ENCODE peak calls at places on chromosomes 7 and 10, in four cellular contexts. One of them, this sample, is unnamed.

GRCh38 chr10:28853195-28853594 is 175.9 kb downstream of the BAMBI start:
- DNase-seq in epithelial cell of esophagus: no peak
- DNase-seq in mucosa of descending colon: no peak
- DNase-seq in A673: no peak
- DNase-seq in this sample: no peak

GRCh38 chr10:82411416-82411815 is 536.4 kb downstream of the NRG3 start:
- DNase-seq in epithelial cell of esophagus: no peak
- DNase-seq in A673: no peak
- DNase-seq in mucosa of descending colon: no peak
- DNase-seq in this sample: no peak

GRCh38 chr7:101731502-101732084 is 85.8 kb upstream of the CUX1 start:
- DNase-seq in epithelial cell of esophagus: no peak
- DNase-seq in mucosa of descending colon: no peak
- DNase-seq in A673: no peak
- DNase-seq in this sample: no peak

GRCh38 chr7:25093268-25093802 is 31.7 kb downstream of the CYCS start:
- DNase-seq in mucosa of descending colon: peak; percentile 87
- DNase-seq in epithelial cell of esophagus: peak; percentile 78
- DNase-seq in A673: peak; percentile 84
- DNase-seq in this sample: peak; percentile 85

GRCh38 chr10:112663181-112663879 is 216.3 kb downstream of the VTI1A start:
- DNase-seq in mucosa of descending colon: no peak
- DNase-seq in epithelial cell of esophagus: peak; percentile 88
- DNase-seq in A673: no peak
- DNase-seq in this sample: peak; percentile 52

GRCh38 chr7:74560081-74560719 is 97.3 kb upstream of the GTF2I start:
- DNase-seq in A673: no peak
- DNase-seq in mucosa of descending colon: no peak
- DNase-seq in epithelial cell of esophagus: no peak
- DNase-seq in this sample: no peak

GRCh38 chr7:70595741-70596574 is 536.0 kb upstream of the GALNT17 start:
- DNase-seq in epithelial cell of esophagus: peak; percentile 55
- DNase-seq in mucosa of descending colon: peak; percentile 61
- DNase-seq in A673: peak; percentile 10
- DNase-seq in this sample: no peak

GRCh38 chr10:102917314-102917961 is 656 bp upstream of the CNNM2 start:
- DNase-seq in epithelial cell of esophagus: peak; percentile 73
- DNase-seq in A673: peak; percentile 82
- DNase-seq in mucosa of descending colon: peak; percentile 85
- DNase-seq in this sample: peak; percentile 71

GRCh38 chr10:113268186-113268585 is 284.7 kb upstream of the HABP2 start:
- DNase-seq in mucosa of descending colon: no peak
- DNase-seq in epithelial cell of esophagus: no peak
- DNase-seq in A673: no peak
- DNase-seq in this sample: no peak

GRCh38 chr7:84202855-84203254 is 8.3 kb upstream of the SEMA3A start:
- DNase-seq in mucosa of descending colon: no peak
- DNase-seq in A673: no peak
- DNase-seq in epithelial cell of esophagus: peak; percentile 48
- DNase-seq in this sample: no peak

GRCh38 chr10:83544049-83544448 is 595.3 kb upstream of the GHITM start:
- DNase-seq in mucosa of descending colon: no peak
- DNase-seq in A673: no peak
- DNase-seq in epithelial cell of esophagus: no peak
- DNase-seq in this sample: no peak

GRCh38 chr10:72424561-72424960 is 69.8 kb upstream of the DNAJB12 start:
- DNase-seq in epithelial cell of esophagus: no peak
- DNase-seq in mucosa of descending colon: no peak
- DNase-seq in A673: no peak
- DNase-seq in this sample: no peak

GRCh38 chr7:46930336-46930735 is 651.6 kb downstream of the TNS3 start:
- DNase-seq in epithelial cell of esophagus: peak; percentile 95
- DNase-seq in mucosa of descending colon: peak; percentile 4
- DNase-seq in A673: peak; percentile 23
- DNase-seq in this sample: peak; percentile 96

GRCh38 chr10:412109-412508 is 276.9 kb downstream of the ZMYND11 start:
- DNase-seq in epithelial cell of esophagus: no peak
- DNase-seq in mucosa of descending colon: no peak
- DNase-seq in A673: no peak
- DNase-seq in this sample: no peak

GRCh38 chr7:134420509-134421125 is 38.3 kb downstream of the AKR1B1 start:
- DNase-seq in epithelial cell of esophagus: peak; percentile 78
- DNase-seq in mucosa of descending colon: peak; percentile 83
- DNase-seq in A673: peak; percentile 69
- DNase-seq in this sample: peak; percentile 88

GRCh38 chr10:98589691-98590090 is 143.0 kb upstream of the HPS1 start:
- DNase-seq in A673: no peak
- DNase-seq in mucosa of descending colon: no peak
- DNase-seq in epithelial cell of esophagus: no peak
- DNase-seq in this sample: no peak

GRCh38 chr10:28492093-28492492 is 40.8 kb upstream of the WAC start:
- DNase-seq in A673: peak; percentile 70
- DNase-seq in mucosa of descending colon: no peak
- DNase-seq in epithelial cell of esophagus: no peak
- DNase-seq in this sample: no peak

GRCh38 chr7:94655562-94655883 is 410 bp downstream of the SGCE start:
- DNase-seq in mucosa of descending colon: no peak
- DNase-seq in epithelial cell of esophagus: no peak
- DNase-seq in A673: no peak
- DNase-seq in this sample: no peak

GRCh38 chr10:1247598-1248261 is 191.5 kb downstream of the WDR37 start:
- DNase-seq in A673: no peak
- DNase-seq in mucosa of descending colon: no peak
- DNase-seq in epithelial cell of esophagus: no peak
- DNase-seq in this sample: no peak

GRCh38 chr10:22159180-22159579 is 58.6 kb downstream of the EBLN1 start:
- DNase-seq in epithelial cell of esophagus: no peak
- DNase-seq in A673: no peak
- DNase-seq in mucosa of descending colon: no peak
- DNase-seq in this sample: no peak

GRCh38 chr7:28172976-28173375 is 7.6 kb downstream of the JAZF1 start:
- DNase-seq in mucosa of descending colon: no peak
- DNase-seq in epithelial cell of esophagus: no peak
- DNase-seq in A673: no peak
- DNase-seq in this sample: no peak

GRCh38 chr10:30557884-30558283 is 71.7 kb downstream of the LYZL2 start:
- DNase-seq in mucosa of descending colon: no peak
- DNase-seq in epithelial cell of esophagus: peak; percentile 62
- DNase-seq in A673: peak; percentile 36
- DNase-seq in this sample: peak; percentile 62

GRCh38 chr10:70115948-70116682 is 16.5 kb downstream of the AIFM2 start:
- DNase-seq in mucosa of descending colon: peak; percentile 77
- DNase-seq in A673: peak; percentile 58
- DNase-seq in epithelial cell of esophagus: peak; percentile 60
- DNase-seq in this sample: peak; percentile 68

GRCh38 chr7:115676080-115676479 is 354.5 kb downstream of the TFEC start:
- DNase-seq in mucosa of descending colon: peak; percentile 49
- DNase-seq in A673: peak; percentile 72
- DNase-seq in epithelial cell of esophagus: peak; percentile 57
- DNase-seq in this sample: no peak
- TF ChIP-seq CTCF in mucosa of descending colon: no peak
- TF ChIP-seq CTCF in A673: peak; percentile 64
- TF ChIP-seq CTCF in epithelial cell of esophagus: peak; percentile 41
- TF ChIP-seq CTCF in this sample: no peak

GRCh38 chr10:120646738-120647427 is 189.9 kb downstream of the PLPP4 start:
- DNase-seq in epithelial cell of esophagus: no peak
- DNase-seq in A673: no peak
- DNase-seq in mucosa of descending colon: no peak
- DNase-seq in this sample: no peak
- TF ChIP-seq CTCF in epithelial cell of esophagus: peak; percentile 11
- TF ChIP-seq CTCF in A673: no peak
- TF ChIP-seq CTCF in mucosa of descending colon: no peak
- TF ChIP-seq CTCF in this sample: no peak

GRCh38 chr10:71211053-71211452 is 1.3 kb upstream of the UNC5B start:
- DNase-seq in A673: no peak
- DNase-seq in mucosa of descending colon: no peak
- DNase-seq in epithelial cell of esophagus: no peak
- DNase-seq in this sample: no peak

GRCh38 chr10:71213761-71214440 is 1.5 kb downstream of the UNC5B start:
- DNase-seq in A673: no peak
- DNase-seq in epithelial cell of esophagus: peak; percentile 69
- DNase-seq in mucosa of descending colon: no peak
- DNase-seq in this sample: peak; percentile 78

GRCh38 chr10:71211759-71212248 is 566 bp upstream of the UNC5B start:
- DNase-seq in epithelial cell of esophagus: no peak
- DNase-seq in A673: no peak
- DNase-seq in mucosa of descending colon: no peak
- DNase-seq in this sample: no peak

GRCh38 chr10:71213127-71213616 is 802 bp downstream of the UNC5B start:
- DNase-seq in A673: peak; percentile 72
- DNase-seq in mucosa of descending colon: peak; percentile 76
- DNase-seq in epithelial cell of esophagus: peak; percentile 96
- DNase-seq in this sample: peak; percentile 89

GRCh38 chr10:71212249-71213126 is at the start of gene UNC5B:
- DNase-seq in epithelial cell of esophagus: peak; percentile 92
- DNase-seq in mucosa of descending colon: peak; percentile 90
- DNase-seq in A673: peak; percentile 96
- DNase-seq in this sample: peak; percentile 88
- TF ChIP-seq CTCF in epithelial cell of esophagus: no peak
- TF ChIP-seq CTCF in mucosa of descending colon: no peak
- TF ChIP-seq CTCF in A673: peak; percentile 36
- TF ChIP-seq CTCF in this sample: peak; percentile 24

GRCh38 chr10:60846173-60846572 is 67.9 kb downstream of the CDK1 start:
- DNase-seq in epithelial cell of esophagus: peak; percentile 38
- DNase-seq in A673: peak; percentile 89
- DNase-seq in mucosa of descending colon: no peak
- DNase-seq in this sample: peak; percentile 14
- TF ChIP-seq CTCF in epithelial cell of esophagus: peak; percentile 12
- TF ChIP-seq CTCF in A673: peak; percentile 29
- TF ChIP-seq CTCF in mucosa of descending colon: no peak
- TF ChIP-seq CTCF in this sample: no peak

This sample was measured in MCF 10A.